ENCODE peak calls at places on chromosomes 13 and 19, in eight cellular contexts. G is SJSA1; Y is naive thymus-derived CD4-positive, alpha-beta T cell; R is neural progenitor cell; K is hepatocyte; F is mesendoderm; E is thoracic aorta; V is left lung. Q is an unnamed sample.
A peak's percentile ranks its signal among the peaks of the same experiment; 100 is the strongest.

GRCh38 chr13:44075113-44075512 is 195.4 kb downstream of the LACC1 start:
- DNase-seq in G (no peak), Y (no peak), R (no peak), K (peak; percentile 34), F (no peak), E (no peak), V (no peak), Q (no peak)

GRCh38 chr13:40982772-40983171 is 36.3 kb downstream of the ELF1 start:
- DNase-seq in G (no peak), Y (peak; percentile 41), R (no peak), K (peak; percentile 37), F (peak; percentile 40), E (no peak), V (no peak), Q (peak; percentile 41)

GRCh38 chr19:46860846-46861690 is at the start of gene ARHGAP35:
- DNase-seq in G (no peak), Y (no peak), R (no peak), K (peak; percentile 70), F (no peak), E (no peak), V (peak; percentile 82), Q (peak; percentile 43)

GRCh38 chr19:27794444-27795042 is 1418.4 kb downstream of the UQCRFS1 start:
- DNase-seq in G (no peak), Y (no peak), R (peak; percentile 67), K (peak; percentile 57), F (peak; percentile 81), E (no peak), V (peak; percentile 60), Q (no peak)

GRCh38 chr13:73598021-73598712 is 536.0 kb downstream of the KLF12 start:
- DNase-seq in G (no peak), Y (no peak), R (no peak), K (peak; percentile 41), F (no peak), E (no peak), V (no peak), Q (no peak)

GRCh38 chr19:15246198-15246481 is 13.9 kb upstream of the EPHX3 start:
- DNase-seq in G (no peak), Y (no peak), R (no peak), K (no peak), F (no peak), E (no peak), V (no peak), Q (no peak)

GRCh38 chr13:60494296-60494695 is 97.3 kb downstream of the TDRD3 start:
- DNase-seq in G (no peak), Y (no peak), R (no peak), K (no peak), F (no peak), E (no peak), V (no peak), Q (no peak)

GRCh38 chr13:111945086-111945485 is 121.9 kb upstream of the SOX1 start:
- DNase-seq in G (no peak), Y (no peak), R (no peak), K (no peak), F (no peak), E (no peak), V (no peak), Q (no peak)

GRCh38 chr13:66656050-66656449 is 574.1 kb downstream of the PCDH9 start:
- DNase-seq in G (no peak), Y (no peak), R (peak; percentile 44), K (no peak), F (no peak), E (no peak), V (no peak), Q (no peak)

GRCh38 chr13:71699342-71699741 is 167.7 kb downstream of the DACH1 start:
- DNase-seq in G (no peak), Y (no peak), R (no peak), K (no peak), F (no peak), E (no peak), V (no peak), Q (no peak)

GRCh38 chr19:12350185-12350889 is 15.1 kb downstream of the ZNF442 start:
- DNase-seq in G (no peak), Y (no peak), R (no peak), K (no peak), F (no peak), E (no peak), V (no peak), Q (no peak)

GRCh38 chr19:39196320-39196719 is 444 bp upstream of the NCCRP1 start:
- DNase-seq in G (no peak), Y (no peak), R (peak; percentile 77), K (no peak), F (peak; percentile 39), E (no peak), V (no peak), Q (no peak)

GRCh38 chr19:2680808-2681207 is 21.7 kb downstream of the GNG7 start:
- DNase-seq in G (no peak), Y (no peak), R (no peak), K (no peak), F (no peak), E (no peak), V (no peak), Q (no peak)

GRCh38 chr19:37989855-37990254 is 82.8 kb downstream of the SIPA1L3 start:
- DNase-seq in G (no peak), Y (no peak), R (peak; percentile 48), K (no peak), F (peak; percentile 65), E (no peak), V (no peak), Q (no peak)

GRCh38 chr19:23992348-23992747 is 77.7 kb downstream of the ZNF726 start:
- DNase-seq in G (no peak), Y (no peak), R (no peak), K (no peak), F (no peak), E (no peak), V (no peak), Q (no peak)

GRCh38 chr19:51607920-51608562 is 22.2 kb downstream of the SIGLEC5 start:
- DNase-seq in G (peak; percentile 26), Y (peak; percentile 75), R (peak; percentile 82), K (peak; percentile 62), F (peak; percentile 86), E (no peak), V (peak; percentile 96), Q (peak; percentile 82)

GRCh38 chr13:40943073-40943472 is 76.0 kb downstream of the ELF1 start:
- DNase-seq in G (no peak), Y (no peak), R (no peak), K (no peak), F (no peak), E (no peak), V (no peak), Q (no peak)

GRCh38 chr13:31476753-31477152 is 262.6 kb upstream of the RXFP2 start:
- DNase-seq in G (peak; percentile 1), Y (no peak), R (no peak), K (no peak), F (peak; percentile 31), E (no peak), V (no peak), Q (no peak)

GRCh38 chr19:29504454-29504853 is 21.3 kb upstream of the VSTM2B start:
- DNase-seq in G (no peak), Y (no peak), R (no peak), K (no peak), F (no peak), E (no peak), V (no peak), Q (no peak)

GRCh38 chr19:29507081-29507860 is 18.5 kb upstream of the VSTM2B start:
- DNase-seq in G (no peak), Y (no peak), R (no peak), K (no peak), F (no peak), E (no peak), V (peak; percentile 51), Q (no peak)

GRCh38 chr19:29505034-29505824 is 20.6 kb upstream of the VSTM2B start:
- DNase-seq in G (no peak), Y (no peak), R (peak; percentile 70), K (no peak), F (no peak), E (no peak), V (peak; percentile 20), Q (no peak)

GRCh38 chr19:29508181-29508580 is 17.6 kb upstream of the VSTM2B start:
- DNase-seq in G (no peak), Y (no peak), R (no peak), K (no peak), F (no peak), E (no peak), V (no peak), Q (no peak)

DNA sequence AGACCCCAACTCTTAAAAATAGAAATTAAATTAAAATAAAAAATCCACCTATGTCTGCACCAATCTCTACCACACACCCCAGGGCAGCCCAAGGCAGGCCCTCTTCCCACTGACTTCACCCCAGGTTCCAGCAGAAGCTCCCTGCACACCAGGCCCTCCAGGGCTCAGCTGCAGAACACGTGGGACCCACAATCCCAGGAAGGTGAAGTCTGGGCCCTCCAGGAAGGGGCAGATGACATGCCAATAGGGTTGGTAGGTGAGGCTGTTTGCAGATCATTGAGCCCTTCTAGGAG is 19.2 kb upstream of the VSTM2B start:
- DNase-seq in G (no peak), Y (no peak), R (no peak), K (no peak), F (no peak), E (no peak), V (peak; percentile 27), Q (no peak)
- H3K27ac ChIP-seq in G (no peak overlapping the region), Y (no peak overlapping the region), R (no peak overlapping the region), K (no peak overlapping the region), F (no peak overlapping the region), E (no peak overlapping the region), V (no peak overlapping the region), Q (no peak overlapping the region)

GRCh38 chr19:56301886-56302620 is 12.6 kb downstream of the ZSCAN5A start:
- DNase-seq in G (no peak), Y (no peak), R (no peak), K (no peak), F (no peak), E (no peak), V (no peak), Q (no peak)
- H3K27ac ChIP-seq in G (no peak overlapping the region), Y (no peak overlapping the region), R (no peak overlapping the region), K (no peak overlapping the region), F (no peak overlapping the region), E (no peak overlapping the region), V (peak overlapping the region; percentile 7), Q (no peak overlapping the region)

GRCh38 chr19:35005256-35005977 is 5.3 kb downstream of the GRAMD1A start:
- DNase-seq in G (no peak), Y (no peak), R (no peak), K (no peak), F (no peak), E (no peak), V (no peak), Q (no peak)
- H3K27ac ChIP-seq in G (no peak overlapping the region), Y (no peak overlapping the region), R (no peak overlapping the region), K (peak overlapping the region; percentile 90), F (no peak overlapping the region), E (no peak overlapping the region), V (peak overlapping the region; percentile 73), Q (peak overlapping the region; percentile 71)

GRCh38 chr19:34560229-34560628 is 78.7 kb downstream of the WTIP start:
- DNase-seq in G (no peak), Y (no peak), R (no peak), K (no peak), F (no peak), E (no peak), V (no peak), Q (no peak)

GRCh38 chr19:34559045-34559444 is 77.5 kb downstream of the WTIP start:
- DNase-seq in G (no peak), Y (no peak), R (no peak), K (no peak), F (no peak), E (no peak), V (no peak), Q (no peak)

GRCh38 chr19:34555447-34555846 is 73.9 kb downstream of the WTIP start:
- DNase-seq in G (no peak), Y (no peak), R (peak; percentile 33), K (no peak), F (peak; percentile 33), E (no peak), V (no peak), Q (no peak)

GRCh38 chr19:34556500-34556899 is 74.9 kb downstream of the WTIP start:
- DNase-seq in G (no peak), Y (no peak), R (peak; percentile 65), K (peak; percentile 23), F (peak; percentile 13), E (no peak), V (no peak), Q (peak; percentile 18)
- H3K27ac ChIP-seq in G (no peak overlapping the region), Y (no peak overlapping the region), R (no peak overlapping the region), K (no peak overlapping the region), F (no peak overlapping the region), E (no peak overlapping the region), V (no peak overlapping the region), Q (no peak overlapping the region)

Q was measured in transverse colon.